ENCODE peak calls at places on chromosomes 3 and 15, in four cellular contexts. O, H, G and X are unnamed samples.

GRCh38 chr3:51343918-51344687 is 41.0 kb upstream of the MANF start:
- DNase-seq in O (no peak), H (peak), G (peak), X (no peak)

GRCh38 chr15:63971427-63971805 is 74.9 kb downstream of the DAPK2 start:
- DNase-seq in O (peak), H (peak), G (no peak), X (no peak)

GRCh38 chr15:80404719-80405553 is 754 bp downstream of the ARNT2 start:
- DNase-seq in O (no peak), H (peak), G (no peak), X (no peak)

GRCh38 chr15:73752817-73753214 is 335 bp downstream of the INSYN1 start:
- DNase-seq in O (no peak), H (peak), G (no peak), X (no peak)

GRCh38 chr3:33660035-33660434 is 58.0 kb downstream of the CLASP2 start:
- DNase-seq in O (no peak), H (no peak), G (no peak), X (no peak)

GRCh38 chr15:34809186-34809585 is 13.8 kb upstream of the ACTC1 start:
- DNase-seq in O (no peak), H (no peak), G (no peak), X (no peak)

GRCh38 chr3:27043328-27043956 is 325.7 kb downstream of the NEK10 start:
- DNase-seq in O (no peak), H (no peak), G (no peak), X (no peak)

GRCh38 chr3:178202199-178202598 is 334.0 kb upstream of the KCNMB2 start:
- DNase-seq in O (no peak), H (no peak), G (no peak), X (no peak)

GRCh38 chr3:111691293-111691909 is 96.3 kb upstream of the ZBED2 start:
- DNase-seq in O (peak), H (no peak), G (peak), X (no peak)

GRCh38 chr3:191005790-191006189 is 143.3 kb upstream of the GMNC start:
- DNase-seq in O (no peak), H (peak), G (no peak), X (no peak)

GRCh38 chr3:126679318-126679751 is 24.4 kb upstream of the TXNRD3 start:
- DNase-seq in O (peak), H (peak), G (peak), X (peak)

GRCh38 chr3:108486272-108486787 is 24.1 kb downstream of the MYH15 start:
- DNase-seq in O (no peak), H (no peak), G (no peak), X (no peak)

GRCh38 chr15:61936528-61937195 is 123.6 kb downstream of the VPS13C start:
- DNase-seq in O (no peak), H (no peak), G (no peak), X (no peak)

GRCh38 chr3:14879161-14879888 is 60.6 kb downstream of the FGD5 start:
- DNase-seq in O (no peak), H (no peak), G (no peak), X (no peak)

GRCh38 chr3:140188285-140188684 is 253.3 kb downstream of the CLSTN2 start:
- DNase-seq in O (no peak), H (no peak), G (no peak), X (no peak)

GRCh38 chr3:151203053-151203420 is at the start of gene GPR171:
- DNase-seq in O (no peak), H (no peak), G (no peak), X (peak)

GRCh38 chr3:56812749-56813655 is 11.3 kb upstream of the ARHGEF3 start:
- DNase-seq in O (no peak), H (no peak), G (no peak), X (no peak)

GRCh38 chr3:160475889-160476288 is 26.3 kb upstream of the TRIM59 start:
- DNase-seq in O (no peak), H (no peak), G (no peak), X (no peak)

GRCh38 chr15:42059661-42060476 is 34.5 kb downstream of the PLA2G4D start:
- DNase-seq in O (peak), H (peak), G (peak), X (no peak)

GRCh38 chr15:48717458-48717857 is 71.9 kb upstream of the FBN1 start:
- DNase-seq in O (no peak), H (no peak), G (no peak), X (no peak)

GRCh38 chr15:58138106-58138505 is at the start of gene AQP9:
- DNase-seq in O (no peak), H (no peak), G (no peak), X (no peak)

GRCh38 chr3:160973067-160973466 is 132.1 kb downstream of the B3GALNT1 start:
- DNase-seq in O (no peak), H (no peak), G (no peak), X (no peak)

GRCh38 chr3:40845447-40845846 is 320.7 kb downstream of the ZNF621 start:
- DNase-seq in O (no peak), H (no peak), G (no peak), X (no peak)

GRCh38 chr3:129375099-129375498 is 53.3 kb downstream of the EFCAB12 start:
- DNase-seq in O (no peak), H (no peak), G (no peak), X (no peak)

GRCh38 chr3:65927576-65927975 is 111.1 kb downstream of the MAGI1 start:
- DNase-seq in O (no peak), H (no peak), G (peak), X (no peak)

GRCh38 chr3:150519026-150519425 is 27.3 kb downstream of the SERP1 start:
- DNase-seq in O (no peak), H (no peak), G (no peak), X (no peak)

GRCh38 chr3:70264122-70264780 is 48.2 kb downstream of the MDFIC2 start:
- DNase-seq in O (no peak), H (no peak), G (peak), X (no peak)

GRCh38 chr3:191328963-191329653 is at the start of gene CCDC50:
- DNase-seq in O (peak), H (peak), G (peak), X (no peak)

GRCh38 chr3:182349951-182350350 is 443.4 kb upstream of the ATP11B start:
- DNase-seq in O (no peak), H (no peak), G (no peak), X (no peak)

GRCh38 chr3:12984023-12984823 is 89.0 kb downstream of the IQSEC1 start:
- DNase-seq in O (peak), H (peak), G (peak), X (no peak)

GRCh38 chr3:114154321-114154821 is 24.5 kb downstream of the DRD3 start:
- DNase-seq in O (no peak), H (peak), G (no peak), X (no peak)

GRCh38 chr3:42683875-42684593 is 1.3 kb upstream of the KLHL40 start:
- DNase-seq in O (peak), H (no peak), G (peak), X (no peak)

GRCh38 chr3:171556133-171556532 is 95.9 kb upstream of the TNIK start:
- DNase-seq in O (peak), H (no peak), G (no peak), X (no peak)

GRCh38 chr15:92899910-92900711 is at the start of gene CHD2:
- DNase-seq in O (peak), H (peak), G (peak), X (peak)

GRCh38 chr3:5231536-5231935 is 44.0 kb downstream of the EDEM1 start:
- DNase-seq in O (no peak), H (no peak), G (no peak), X (no peak)

GRCh38 chr3:29440321-29441019 is 159.6 kb downstream of the RBMS3 start:
- DNase-seq in O (no peak), H (no peak), G (no peak), X (no peak)

GRCh38 chr3:63353383-63353782 is 75.3 kb downstream of the SYNPR start:
- DNase-seq in O (no peak), H (no peak), G (no peak), X (no peak)

GRCh38 chr15:39830166-39830565 is 47.5 kb upstream of the FSIP1 start:
- DNase-seq in O (no peak), H (no peak), G (no peak), X (no peak)

DNA sequence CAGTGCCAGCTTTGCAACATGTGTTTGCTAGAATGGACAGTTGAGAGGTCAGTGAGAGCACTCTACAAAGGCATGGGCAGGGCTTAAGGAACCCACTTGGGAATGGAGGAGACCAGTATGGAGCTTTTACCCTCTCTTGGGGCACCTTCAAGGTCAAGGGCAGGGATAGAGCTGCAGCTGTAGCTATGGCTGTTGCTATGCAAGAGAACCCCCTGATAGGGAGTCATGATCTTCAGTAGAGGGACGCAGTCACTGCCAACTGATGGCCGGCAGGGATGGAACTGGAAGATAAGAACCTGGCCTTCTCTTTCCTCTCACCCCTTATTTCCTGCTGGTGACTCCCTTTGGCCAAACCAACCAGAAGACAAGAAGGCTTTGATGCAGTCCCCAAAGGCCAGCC is 40.3 kb downstream of the THSD4 start:
- DNase-seq in O (no peak), H (no peak), G (no peak), X (no peak)
- TF ChIP-seq RFX5 in O (no peak), H (no peak), G (no peak), X (no peak)

GRCh38 chr15:76190767-76191538 is 120.3 kb downstream of the ETFA start:
- DNase-seq in O (peak), H (peak), G (peak), X (peak)
- TF ChIP-seq BRCA1 in O (no peak), H (no peak), G (peak), X (no peak)

GRCh38 chr3:362939-363338 is 166.4 kb downstream of the CHL1 start:
- DNase-seq in O (no peak), H (no peak), G (no peak), X (no peak)

GRCh38 chr3:364287-364686 is 167.7 kb downstream of the CHL1 start:
- DNase-seq in O (no peak), H (no peak), G (no peak), X (no peak)

GRCh38 chr3:356947-357346 is 160.4 kb downstream of the CHL1 start:
- DNase-seq in O (no peak), H (no peak), G (no peak), X (no peak)

GRCh38 chr3:355622-356021 is 159.1 kb downstream of the CHL1 start:
- DNase-seq in O (no peak), H (no peak), G (no peak), X (no peak)

DNA sequence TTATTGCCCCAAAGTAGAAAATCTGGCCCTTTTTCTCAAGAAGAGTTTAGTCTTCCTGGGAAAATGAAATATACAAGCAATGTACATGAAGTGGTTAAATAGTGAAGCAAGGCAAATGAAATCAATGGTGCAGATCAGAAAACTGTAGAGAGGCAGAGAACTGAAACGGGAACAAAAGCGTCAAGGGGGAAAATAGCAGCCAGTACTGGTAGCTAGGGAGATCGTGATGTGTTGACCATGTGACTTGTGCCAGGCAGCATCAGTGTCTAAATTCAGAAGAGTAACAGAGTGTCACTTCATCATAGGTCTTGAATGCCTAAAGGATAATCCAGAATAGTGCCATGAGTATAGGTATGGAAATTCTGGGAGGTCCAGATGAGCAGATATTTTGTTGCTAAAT is 163.1 kb downstream of the CHL1 start:
- DNase-seq in O (no peak), H (no peak), G (no peak), X (no peak)
- TF ChIP-seq RFX5 in O (no peak), H (no peak), G (no peak), X (no peak)

GRCh38 chr3:46438831-46439230 is 25.9 kb downstream of the LTF start:
- DNase-seq in O (no peak), H (no peak), G (no peak), X (no peak)
- TF ChIP-seq BRCA1 in O (no peak), H (no peak), G (no peak), X (no peak)

GRCh38 chr15:29612701-29613100 is 209.6 kb downstream of the TJP1 start:
- DNase-seq in O (no peak), H (no peak), G (no peak), X (no peak)
- TF ChIP-seq RFX5 in O (no peak), H (no peak), G (no peak), X (no peak)